ENCODE peak calls at places on chromosomes 13 and 19, in seven cellular contexts. One of them, this sample, is unnamed.
A peak's percentile ranks its signal among the peaks of the same experiment; 100 is the strongest.

GRCh38 chr13:99392806-99393135 is 85.6 kb upstream of the GPR183 start:
- DNase-seq in Peyer's patch: no peak
- DNase-seq in heart right ventricle: no peak
- DNase-seq in K562: no peak
- DNase-seq in PC-3: no peak
- DNase-seq in right atrium auricular region: no peak
- DNase-seq in tibial artery: no peak
- DNase-seq in this sample: no peak

GRCh38 chr19:41195675-41196497 is 2.9 kb downstream of the CYP2S1 start:
- DNase-seq in Peyer's patch: no peak
- DNase-seq in heart right ventricle: no peak
- DNase-seq in K562: no peak
- DNase-seq in PC-3: no peak
- DNase-seq in right atrium auricular region: no peak
- DNase-seq in tibial artery: no peak
- DNase-seq in this sample: no peak

GRCh38 chr19:45593520-45593919 is 8.5 kb downstream of the GPR4 start:
- DNase-seq in Peyer's patch: no peak
- DNase-seq in heart right ventricle: no peak
- DNase-seq in K562: no peak
- DNase-seq in PC-3: no peak
- DNase-seq in right atrium auricular region: no peak
- DNase-seq in tibial artery: no peak
- DNase-seq in this sample: no peak

GRCh38 chr13:94389544-94390351 is 89.7 kb downstream of the DCT start:
- DNase-seq in Peyer's patch: no peak
- DNase-seq in heart right ventricle: no peak
- DNase-seq in K562: no peak
- DNase-seq in PC-3: peak; percentile 41
- DNase-seq in right atrium auricular region: no peak
- DNase-seq in tibial artery: no peak
- DNase-seq in this sample: no peak

GRCh38 chr13:52158629-52159158 is 703 bp downstream of the NEK3 start:
- DNase-seq in Peyer's patch: no peak
- DNase-seq in heart right ventricle: peak; percentile 40
- DNase-seq in K562: no peak
- DNase-seq in PC-3: peak; percentile 1
- DNase-seq in right atrium auricular region: peak; percentile 70
- DNase-seq in tibial artery: peak; percentile 67
- DNase-seq in this sample: no peak

GRCh38 chr13:32284927-32285632 is 30.1 kb downstream of the ZAR1L start:
- DNase-seq in Peyer's patch: no peak
- DNase-seq in heart right ventricle: peak; percentile 79
- DNase-seq in K562: no peak
- DNase-seq in PC-3: peak; percentile 82
- DNase-seq in right atrium auricular region: no peak
- DNase-seq in tibial artery: no peak
- DNase-seq in this sample: no peak

GRCh38 chr19:33375156-33375744 is 1.7 kb downstream of the CEBPG start:
- DNase-seq in Peyer's patch: no peak
- DNase-seq in heart right ventricle: no peak
- DNase-seq in K562: no peak
- DNase-seq in PC-3: no peak
- DNase-seq in right atrium auricular region: no peak
- DNase-seq in tibial artery: no peak
- DNase-seq in this sample: no peak

GRCh38 chr19:40976724-40977123 is 14.4 kb upstream of the CYP2B6 start:
- DNase-seq in Peyer's patch: no peak
- DNase-seq in heart right ventricle: no peak
- DNase-seq in K562: no peak
- DNase-seq in PC-3: no peak
- DNase-seq in right atrium auricular region: no peak
- DNase-seq in tibial artery: no peak
- DNase-seq in this sample: no peak

GRCh38 chr19:2542341-2543069 is 66.6 kb downstream of the GADD45B start:
- DNase-seq in Peyer's patch: peak; percentile 46
- DNase-seq in heart right ventricle: no peak
- DNase-seq in K562: no peak
- DNase-seq in PC-3: no peak
- DNase-seq in right atrium auricular region: no peak
- DNase-seq in tibial artery: no peak
- DNase-seq in this sample: no peak

GRCh38 chr19:7348587-7349230 is at the start of gene ARHGEF18:
- DNase-seq in Peyer's patch: no peak
- DNase-seq in heart right ventricle: no peak
- DNase-seq in K562: no peak
- DNase-seq in PC-3: no peak
- DNase-seq in right atrium auricular region: no peak
- DNase-seq in tibial artery: peak; percentile 64
- DNase-seq in this sample: no peak

GRCh38 chr19:18364826-18365528 is 21.0 kb upstream of the GDF15 start:
- DNase-seq in Peyer's patch: peak; percentile 72
- DNase-seq in heart right ventricle: peak; percentile 90
- DNase-seq in K562: peak; percentile 56
- DNase-seq in PC-3: peak; percentile 87
- DNase-seq in right atrium auricular region: peak; percentile 78
- DNase-seq in tibial artery: peak; percentile 84
- DNase-seq in this sample: peak; percentile 90

GRCh38 chr19:3359850-3360493 is 6.4 kb upstream of the NFIC start:
- DNase-seq in Peyer's patch: no peak
- DNase-seq in heart right ventricle: no peak
- DNase-seq in K562: peak; percentile 81
- DNase-seq in PC-3: no peak
- DNase-seq in right atrium auricular region: no peak
- DNase-seq in tibial artery: no peak
- DNase-seq in this sample: no peak

GRCh38 chr13:48235100-48235813 is 2.3 kb downstream of the ITM2B start:
- DNase-seq in Peyer's patch: no peak
- DNase-seq in heart right ventricle: peak; percentile 37
- DNase-seq in K562: no peak
- DNase-seq in PC-3: peak; percentile 32
- DNase-seq in right atrium auricular region: no peak
- DNase-seq in tibial artery: no peak
- DNase-seq in this sample: no peak

GRCh38 chr13:60328073-60328472 is 68.9 kb upstream of the TDRD3 start:
- DNase-seq in Peyer's patch: no peak
- DNase-seq in heart right ventricle: no peak
- DNase-seq in K562: no peak
- DNase-seq in PC-3: no peak
- DNase-seq in right atrium auricular region: no peak
- DNase-seq in tibial artery: no peak
- DNase-seq in this sample: no peak

GRCh38 chr19:53553865-53554791 is 16.2 kb downstream of the ZNF331 start:
- DNase-seq in Peyer's patch: peak; percentile 80
- DNase-seq in heart right ventricle: peak; percentile 89
- DNase-seq in K562: no peak
- DNase-seq in PC-3: peak; percentile 82
- DNase-seq in right atrium auricular region: peak; percentile 92
- DNase-seq in tibial artery: peak; percentile 95
- DNase-seq in this sample: peak; percentile 80

GRCh38 chr19:28039677-28040381 is 1173.1 kb downstream of the UQCRFS1 start:
- DNase-seq in Peyer's patch: no peak
- DNase-seq in heart right ventricle: no peak
- DNase-seq in K562: no peak
- DNase-seq in PC-3: no peak
- DNase-seq in right atrium auricular region: peak; percentile 54
- DNase-seq in tibial artery: no peak
- DNase-seq in this sample: no peak

GRCh38 chr19:14035706-14036105 is 4.1 kb downstream of the IL27RA start:
- DNase-seq in Peyer's patch: no peak
- DNase-seq in heart right ventricle: no peak
- DNase-seq in K562: no peak
- DNase-seq in PC-3: no peak
- DNase-seq in right atrium auricular region: no peak
- DNase-seq in tibial artery: no peak
- DNase-seq in this sample: no peak

GRCh38 chr19:7478173-7478842 is 10.5 kb downstream of the PEX11G start:
- DNase-seq in Peyer's patch: no peak
- DNase-seq in heart right ventricle: no peak
- DNase-seq in K562: no peak
- DNase-seq in PC-3: no peak
- DNase-seq in right atrium auricular region: no peak
- DNase-seq in tibial artery: no peak
- DNase-seq in this sample: no peak

GRCh38 chr13:94345374-94346195 is 133.9 kb downstream of the DCT start:
- DNase-seq in Peyer's patch: no peak
- DNase-seq in heart right ventricle: no peak
- DNase-seq in K562: no peak
- DNase-seq in PC-3: peak; percentile 19
- DNase-seq in right atrium auricular region: no peak
- DNase-seq in tibial artery: no peak
- DNase-seq in this sample: no peak

GRCh38 chr19:472005-472858 is 11.4 kb upstream of the SHC2 start:
- DNase-seq in Peyer's patch: no peak
- DNase-seq in heart right ventricle: no peak
- DNase-seq in K562: no peak
- DNase-seq in PC-3: no peak
- DNase-seq in right atrium auricular region: no peak
- DNase-seq in tibial artery: no peak
- DNase-seq in this sample: no peak

GRCh38 chr19:474126-475078 is 13.6 kb upstream of the SHC2 start:
- DNase-seq in Peyer's patch: no peak
- DNase-seq in heart right ventricle: peak; percentile 32
- DNase-seq in K562: no peak
- DNase-seq in PC-3: no peak
- DNase-seq in right atrium auricular region: no peak
- DNase-seq in tibial artery: no peak
- DNase-seq in this sample: no peak

GRCh38 chr19:470701-471100 is 9.9 kb upstream of the SHC2 start:
- DNase-seq in Peyer's patch: no peak
- DNase-seq in heart right ventricle: no peak
- DNase-seq in K562: no peak
- DNase-seq in PC-3: no peak
- DNase-seq in right atrium auricular region: no peak
- DNase-seq in tibial artery: no peak
- DNase-seq in this sample: no peak

GRCh38 chr19:478236-478888 is 17.5 kb upstream of the SHC2 start:
- DNase-seq in Peyer's patch: no peak
- DNase-seq in heart right ventricle: no peak
- DNase-seq in K562: no peak
- DNase-seq in PC-3: no peak
- DNase-seq in right atrium auricular region: no peak
- DNase-seq in tibial artery: no peak
- DNase-seq in this sample: no peak

GRCh38 chr19:475360-475759 is 14.5 kb upstream of the SHC2 start:
- DNase-seq in Peyer's patch: no peak
- DNase-seq in heart right ventricle: no peak
- DNase-seq in K562: no peak
- DNase-seq in PC-3: no peak
- DNase-seq in right atrium auricular region: no peak
- DNase-seq in tibial artery: no peak
- DNase-seq in this sample: no peak
- H3K36me3 ChIP-seq in Peyer's patch: no peaks in the 10 kb centered on the region
- H3K36me3 ChIP-seq in heart right ventricle: no peaks in the 10 kb centered on the region
- H3K36me3 ChIP-seq in K562: no peaks in the 10 kb centered on the region
- H3K36me3 ChIP-seq in PC-3: no peaks in the 10 kb centered on the region
- H3K36me3 ChIP-seq in right atrium auricular region: no peaks in the 10 kb centered on the region
- H3K36me3 ChIP-seq in tibial artery: no peaks in the 10 kb centered on the region
- H3K36me3 ChIP-seq in this sample: no peaks in the 10 kb centered on the region

GRCh38 chr19:57576661-57577060 is 2.0 kb downstream of the ZNF416 start:
- DNase-seq in Peyer's patch: no peak
- DNase-seq in heart right ventricle: no peak
- DNase-seq in K562: no peak
- DNase-seq in PC-3: no peak
- DNase-seq in right atrium auricular region: no peak
- DNase-seq in tibial artery: no peak
- DNase-seq in this sample: no peak
- H3K36me3 ChIP-seq in Peyer's patch: no peaks in the 10 kb centered on the region
- H3K36me3 ChIP-seq in heart right ventricle: peaks cover 28% of the 10 kb centered on the region
- H3K36me3 ChIP-seq in K562: peaks cover 3% of the 10 kb centered on the region
- H3K36me3 ChIP-seq in PC-3: peaks cover 64% of the 10 kb centered on the region
- H3K36me3 ChIP-seq in right atrium auricular region: peaks cover 55% of the 10 kb centered on the region
- H3K36me3 ChIP-seq in tibial artery: peaks cover 61% of the 10 kb centered on the region
- H3K36me3 ChIP-seq in this sample: peaks cover 52% of the 10 kb centered on the region

DNA sequence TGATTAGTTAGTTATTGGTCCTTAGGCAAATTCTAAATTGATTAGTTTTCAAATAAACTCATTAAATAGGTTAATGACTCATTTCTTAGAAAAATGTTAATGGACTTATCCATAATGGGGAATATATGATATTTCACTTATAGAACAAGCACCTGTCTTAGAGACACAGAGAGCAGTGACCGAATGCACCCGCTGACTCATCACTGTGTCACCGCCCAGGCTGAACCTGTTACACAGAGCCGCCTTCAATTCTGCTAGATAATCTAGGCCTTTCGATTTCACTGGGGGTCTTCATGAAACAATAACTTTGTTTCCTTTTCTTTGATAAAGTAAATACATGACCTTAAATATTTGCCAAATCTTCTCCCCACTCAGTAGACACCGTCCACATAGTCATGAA is 13.1 kb downstream of the IRS2 start:
- DNase-seq in Peyer's patch: no peak
- DNase-seq in heart right ventricle: no peak
- DNase-seq in K562: no peak
- DNase-seq in PC-3: peak; percentile 77
- DNase-seq in right atrium auricular region: no peak
- DNase-seq in tibial artery: no peak
- DNase-seq in this sample: no peak
- H3K36me3 ChIP-seq in Peyer's patch: no peaks in the 10 kb centered on the region
- H3K36me3 ChIP-seq in heart right ventricle: no peaks in the 10 kb centered on the region
- H3K36me3 ChIP-seq in K562: no peaks in the 10 kb centered on the region
- H3K36me3 ChIP-seq in PC-3: no peaks in the 10 kb centered on the region
- H3K36me3 ChIP-seq in right atrium auricular region: peaks cover 68% of the 10 kb centered on the region
- H3K36me3 ChIP-seq in tibial artery: peaks cover 28% of the 10 kb centered on the region
- H3K36me3 ChIP-seq in this sample: peaks cover 98% of the 10 kb centered on the region

GRCh38 chr19:5215431-5215830 is 125.2 kb downstream of the PTPRS start:
- DNase-seq in Peyer's patch: no peak
- DNase-seq in heart right ventricle: no peak
- DNase-seq in K562: no peak
- DNase-seq in PC-3: no peak
- DNase-seq in right atrium auricular region: no peak
- DNase-seq in tibial artery: no peak
- DNase-seq in this sample: no peak

GRCh38 chr19:5214371-5214770 is 126.2 kb downstream of the PTPRS start:
- DNase-seq in Peyer's patch: no peak
- DNase-seq in heart right ventricle: no peak
- DNase-seq in K562: no peak
- DNase-seq in PC-3: no peak
- DNase-seq in right atrium auricular region: no peak
- DNase-seq in tibial artery: no peak
- DNase-seq in this sample: no peak

GRCh38 chr19:5214902-5215301 is 125.7 kb downstream of the PTPRS start:
- DNase-seq in Peyer's patch: no peak
- DNase-seq in heart right ventricle: no peak
- DNase-seq in K562: no peak
- DNase-seq in PC-3: no peak
- DNase-seq in right atrium auricular region: no peak
- DNase-seq in tibial artery: no peak
- DNase-seq in this sample: no peak

GRCh38 chr19:5212101-5212500 is 128.5 kb downstream of the PTPRS start:
- DNase-seq in Peyer's patch: no peak
- DNase-seq in heart right ventricle: no peak
- DNase-seq in K562: no peak
- DNase-seq in PC-3: no peak
- DNase-seq in right atrium auricular region: no peak
- DNase-seq in tibial artery: no peak
- DNase-seq in this sample: no peak

DNA sequence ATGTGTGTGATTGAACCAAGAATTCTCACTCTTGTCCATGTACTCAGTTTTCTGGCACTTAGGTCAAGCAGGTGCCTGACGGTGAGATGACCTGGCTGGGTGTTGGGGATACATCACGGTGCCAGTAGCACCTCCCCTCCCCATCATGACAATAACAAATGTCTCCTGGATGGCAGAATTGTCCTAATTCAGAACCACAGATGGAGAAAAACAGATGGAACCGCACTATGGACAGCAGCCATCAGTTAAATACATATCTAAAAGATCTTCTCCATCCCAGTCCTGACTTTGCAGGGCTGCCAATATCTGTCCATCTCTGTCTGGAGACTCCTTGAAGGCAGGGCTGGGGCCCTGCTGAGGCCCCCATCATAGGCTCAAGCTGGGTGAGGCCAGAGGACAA is 126.9 kb downstream of the PTPRS start:
- DNase-seq in Peyer's patch: no peak
- DNase-seq in heart right ventricle: no peak
- DNase-seq in K562: no peak
- DNase-seq in PC-3: no peak
- DNase-seq in right atrium auricular region: no peak
- DNase-seq in tibial artery: no peak
- DNase-seq in this sample: no peak
- H3K36me3 ChIP-seq in Peyer's patch: no peaks in the 10 kb centered on the region
- H3K36me3 ChIP-seq in heart right ventricle: no peaks in the 10 kb centered on the region
- H3K36me3 ChIP-seq in K562: peaks cover 44% of the 10 kb centered on the region
- H3K36me3 ChIP-seq in PC-3: peaks cover 68% of the 10 kb centered on the region
- H3K36me3 ChIP-seq in right atrium auricular region: peaks cover 91% of the 10 kb centered on the region
- H3K36me3 ChIP-seq in tibial artery: peaks cover 97% of the 10 kb centered on the region
- H3K36me3 ChIP-seq in this sample: peaks cover 4% of the 10 kb centered on the region

This sample was measured in RWPE2.